ENCODE peak calls at places on chromosomes 7 and 10, in six cellular contexts. One of them, this sample, is unnamed.
A peak's percentile ranks its signal among the peaks of the same experiment; 100 is the strongest.

GRCh38 chr7:123769371-123769770 is 20.6 kb upstream of the WASL start:
- DNase-seq in NCI-H446 treated with DMSO at 0.1 percent for 48 hours: peak; percentile 37
- DNase-seq in mesothelial cell of epicardium: no peak
- DNase-seq in midbrain: no peak
- DNase-seq in GM20000: no peak
- DNase-seq in tibial artery: no peak
- DNase-seq in this sample: no peak

GRCh38 chr7:64875658-64876406 is 27.2 kb upstream of the ZNF273 start:
- DNase-seq in mesothelial cell of epicardium: no peak
- DNase-seq in tibial artery: no peak
- DNase-seq in GM20000: no peak
- DNase-seq in midbrain: no peak
- DNase-seq in NCI-H446 treated with DMSO at 0.1 percent for 48 hours: no peak
- DNase-seq in this sample: no peak

GRCh38 chr10:6162589-6163356 is 40.0 kb upstream of the PFKFB3 start:
- DNase-seq in NCI-H446 treated with DMSO at 0.1 percent for 48 hours: no peak
- DNase-seq in midbrain: no peak
- DNase-seq in mesothelial cell of epicardium: no peak
- DNase-seq in tibial artery: no peak
- DNase-seq in GM20000: no peak
- DNase-seq in this sample: no peak

GRCh38 chr7:95209778-95210177 is 114.6 kb downstream of the PON1 start:
- DNase-seq in tibial artery: no peak
- DNase-seq in NCI-H446 treated with DMSO at 0.1 percent for 48 hours: no peak
- DNase-seq in GM20000: no peak
- DNase-seq in mesothelial cell of epicardium: no peak
- DNase-seq in midbrain: peak; percentile 76
- DNase-seq in this sample: no peak

GRCh38 chr7:144001543-144001942 is 1.4 kb downstream of the OR6B1 start:
- DNase-seq in GM20000: no peak
- DNase-seq in mesothelial cell of epicardium: no peak
- DNase-seq in tibial artery: no peak
- DNase-seq in midbrain: no peak
- DNase-seq in NCI-H446 treated with DMSO at 0.1 percent for 48 hours: no peak
- DNase-seq in this sample: no peak

GRCh38 chr10:11823122-11823988 is at the start of gene PROSER2:
- DNase-seq in mesothelial cell of epicardium: peak; percentile 37
- DNase-seq in NCI-H446 treated with DMSO at 0.1 percent for 48 hours: no peak
- DNase-seq in GM20000: peak; percentile 58
- DNase-seq in midbrain: no peak
- DNase-seq in tibial artery: no peak
- DNase-seq in this sample: peak; percentile 60

GRCh38 chr7:108794466-108794865 is 224.8 kb downstream of the DNAJB9 start:
- DNase-seq in GM20000: no peak
- DNase-seq in tibial artery: no peak
- DNase-seq in midbrain: no peak
- DNase-seq in mesothelial cell of epicardium: no peak
- DNase-seq in NCI-H446 treated with DMSO at 0.1 percent for 48 hours: no peak
- DNase-seq in this sample: no peak

GRCh38 chr10:101625821-101626412 is 37.8 kb downstream of the DPCD start:
- DNase-seq in midbrain: no peak
- DNase-seq in GM20000: no peak
- DNase-seq in mesothelial cell of epicardium: no peak
- DNase-seq in tibial artery: no peak
- DNase-seq in NCI-H446 treated with DMSO at 0.1 percent for 48 hours: peak; percentile 10
- DNase-seq in this sample: no peak

This sample was measured in GM13976.